ENCODE peak calls at places on chromosome 22, in six cellular contexts. Z is MM.1S, H is OCI-LY7, E is heart left ventricle, J is transverse colon, I is heart right ventricle. O is an unnamed sample. For H3K4me1, the result is how much of the 10 kb centered on the place peaks cover.

GRCh38 chr22:22463855-22464540 is 44.5 kb downstream of the ZNF280B start:
- DNase-seq in E (peak), J (peak), H (peak), Z (peak), I (peak), O (peak)

GRCh38 chr22:42808516-42808915 is 48.6 kb downstream of the ARFGAP3 start:
- DNase-seq in J (no peak), I (no peak), H (no peak), E (no peak), Z (no peak), O (no peak)

GRCh38 chr22:50153056-50153755 is 17.3 kb upstream of the PANX2 start:
- DNase-seq in J (no peak), I (no peak), E (no peak), Z (no peak), H (no peak), O (no peak)

GRCh38 chr22:50691521-50691920 is 18.9 kb downstream of the SHANK3 start:
- DNase-seq in J (peak), E (no peak), H (peak), Z (peak), I (peak), O (peak)

GRCh38 chr22:24187731-24188644 is 6.7 kb downstream of the SUSD2 start:
- DNase-seq in I (no peak), H (no peak), E (no peak), J (no peak), Z (no peak), O (no peak)

GRCh38 chr22:19869497-19870152 is 15.0 kb upstream of the GNB1L start:
- DNase-seq in I (no peak), E (no peak), J (no peak), H (no peak), Z (no peak), O (no peak)

GRCh38 chr22:50672041-50672440 is 582 bp upstream of the SHANK3 start:
- DNase-seq in H (no peak), E (no peak), J (no peak), Z (no peak), I (no peak), O (no peak)

GRCh38 chr22:30299322-30299721 is 10.0 kb upstream of the CASTOR1 start:
- DNase-seq in I (no peak), H (no peak), Z (no peak), J (no peak), E (no peak), O (no peak)

GRCh38 chr22:30868663-30869385 is 99.8 kb downstream of the MORC2 start:
- DNase-seq in H (no peak), Z (no peak), E (peak), J (peak), I (no peak), O (no peak)

GRCh38 chr22:20807315-20807752 is 33.4 kb downstream of the SERPIND1 start:
- DNase-seq in Z (no peak), H (no peak), J (no peak), E (no peak), I (no peak), O (no peak)

GRCh38 chr22:42646569-42647525 is 2.3 kb downstream of the CYB5R3 start:
- DNase-seq in I (peak), H (no peak), J (peak), E (peak), Z (no peak), O (no peak)

GRCh38 chr22:49382451-49382735 is 445.3 kb downstream of the BRD1 start:
- DNase-seq in J (no peak), H (no peak), I (no peak), E (no peak), Z (no peak), O (no peak)

GRCh38 chr22:31212783-31213626 is 907 bp downstream of the LIMK2 start:
- DNase-seq in E (no peak), H (peak), J (no peak), Z (no peak), I (peak), O (no peak)

GRCh38 chr22:23058481-23059336 is 11.6 kb upstream of the GNAZ start:
- DNase-seq in E (no peak), I (no peak), J (no peak), H (no peak), Z (no peak), O (no peak)

GRCh38 chr22:42180349-42180842 is 49.8 kb upstream of the CYP2D6 start:
- DNase-seq in Z (no peak), E (no peak), J (peak), I (peak), H (no peak), O (peak)

GRCh38 chr22:41482319-41482935 is 13.5 kb downstream of the ACO2 start:
- DNase-seq in H (peak), E (no peak), I (no peak), J (no peak), Z (no peak), O (no peak)

GRCh38 chr22:22161924-22162851 is 82.4 kb upstream of the VPREB1 start:
- DNase-seq in E (no peak), I (no peak), J (peak), H (peak), Z (peak), O (no peak)

GRCh38 chr22:24841261-24841660 is 35.2 kb downstream of the SGSM1 start:
- DNase-seq in H (no peak), J (peak), I (no peak), Z (no peak), E (no peak), O (no peak)

GRCh38 chr22:44461083-44461375 is 37.0 kb downstream of the RTL6 start:
- DNase-seq in H (no peak), I (no peak), J (no peak), Z (no peak), E (no peak), O (no peak)

GRCh38 chr22:44464000-44464399 is 34.0 kb downstream of the RTL6 start:
- DNase-seq in E (no peak), H (no peak), J (no peak), Z (no peak), I (no peak), O (no peak)

GRCh38 chr22:44462246-44463015 is 35.6 kb downstream of the RTL6 start:
- DNase-seq in E (no peak), I (no peak), H (no peak), J (no peak), Z (no peak), O (no peak)

GRCh38 chr22:44461614-44462013 is 36.4 kb downstream of the RTL6 start:
- DNase-seq in H (no peak), Z (no peak), J (no peak), E (no peak), I (no peak), O (no peak)

DNA sequence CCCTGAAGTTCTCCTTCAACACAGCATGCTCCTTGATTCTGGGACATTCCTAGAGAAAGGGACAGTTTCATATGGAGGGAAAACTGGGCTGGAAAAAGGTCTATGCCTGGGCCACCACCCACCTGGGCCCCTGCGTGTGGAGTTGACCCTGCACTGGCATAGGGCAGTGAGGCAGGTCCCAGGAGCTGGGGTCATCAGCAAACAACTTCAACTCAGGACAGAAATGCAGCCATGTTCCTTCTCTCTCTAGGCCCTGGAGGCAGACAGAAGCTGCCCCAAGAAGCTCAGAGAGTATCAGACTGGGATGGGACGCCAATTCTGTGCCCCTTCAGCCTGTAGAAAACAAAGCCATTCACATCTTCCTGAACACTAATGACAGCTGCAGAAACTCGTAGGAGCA is 34.9 kb downstream of the RTL6 start:
- DNase-seq in H (no peak), J (no peak), E (no peak), I (no peak), Z (no peak), O (no peak)
- H3K4me3 ChIP-seq in H (no peak), J (no peak), E (no peak), I (no peak), Z (no peak), O (no peak)

GRCh38 chr22:40261783-40262182 is 84.1 kb downstream of the TNRC6B start:
- DNase-seq in I (no peak), H (no peak), E (no peak), Z (no peak), J (no peak), O (no peak)

GRCh38 chr22:40258463-40259046 is 80.8 kb downstream of the TNRC6B start:
- DNase-seq in H (no peak), J (no peak), Z (no peak), I (no peak), E (no peak), O (peak)

GRCh38 chr22:40251106-40251505 is 73.4 kb downstream of the TNRC6B start:
- DNase-seq in J (no peak), H (no peak), Z (no peak), E (no peak), I (no peak), O (no peak)

GRCh38 chr22:40257979-40258378 is 80.3 kb downstream of the TNRC6B start:
- DNase-seq in J (no peak), E (no peak), I (no peak), H (no peak), Z (no peak), O (no peak)

GRCh38 chr22:40256501-40256900 is 78.8 kb downstream of the TNRC6B start:
- DNase-seq in I (no peak), E (no peak), Z (no peak), J (no peak), H (no peak), O (no peak)
- H3K27ac ChIP-seq in I (no peak), E (no peak), Z (no peak), J (peak), H (no peak), O (no peak)

DNA sequence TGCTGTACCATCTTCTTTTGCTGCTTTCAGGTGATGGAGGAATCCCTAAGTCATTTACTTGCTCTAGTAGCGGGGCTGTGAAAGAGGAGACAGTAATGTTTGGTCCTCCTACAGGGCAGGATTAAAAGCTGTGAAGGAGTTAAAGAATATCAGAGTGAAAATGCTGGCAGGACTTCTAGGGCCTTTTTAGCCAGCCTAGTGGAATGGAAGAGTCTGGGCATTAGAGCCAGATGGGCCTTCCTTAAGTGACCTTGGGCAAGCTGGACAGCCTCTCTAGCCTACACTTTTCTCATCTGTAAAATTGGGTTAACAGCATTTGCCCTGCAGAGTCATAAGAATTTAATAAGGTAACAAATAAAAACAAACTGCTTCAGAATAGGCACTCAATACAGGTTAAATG is 114.7 kb downstream of the RBFOX2 start:
- DNase-seq in I (no peak), E (no peak), H (no peak), Z (no peak), J (no peak), O (no peak)
- H3K4me1 ChIP-seq in I (under half), E (half or more), H (half or more), Z (under half), J (half or more), O (under half)

GRCh38 chr22:32417906-32418305 is 5.9 kb upstream of the RTCB start:
- DNase-seq in I (no peak), H (no peak), E (no peak), Z (no peak), J (no peak), O (no peak)
- H3K4me3 ChIP-seq in I (no peak), H (no peak), E (no peak), Z (no peak), J (no peak), O (no peak)

GRCh38 chr22:40240671-40241070 is 62.9 kb downstream of the TNRC6B start:
- DNase-seq in Z (no peak), E (no peak), J (no peak), H (no peak), I (no peak), O (no peak)
- H3K27ac ChIP-seq in Z (no peak), E (no peak), J (no peak), H (no peak), I (no peak), O (peak)

DNA sequence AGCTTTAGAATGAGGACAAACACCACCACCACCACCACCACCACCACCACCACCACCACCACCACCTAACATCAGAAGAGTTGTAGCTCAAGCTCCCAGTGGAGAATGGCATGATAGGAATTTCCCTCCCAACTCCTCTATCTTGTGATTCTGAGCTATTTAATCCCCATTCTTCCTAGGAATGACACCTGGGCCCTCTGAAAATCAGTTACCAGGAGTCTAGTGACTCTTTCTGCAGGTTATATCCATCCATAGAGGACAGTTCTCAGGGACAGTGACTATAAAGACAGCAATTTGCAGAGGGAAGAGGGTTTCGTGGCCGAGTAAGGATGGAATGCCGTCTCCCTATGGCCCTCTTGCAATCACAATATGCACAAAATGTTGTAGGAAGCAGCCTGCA is 27.8 kb downstream of the MYH9 start:
- DNase-seq in J (no peak), H (no peak), I (no peak), E (no peak), Z (no peak), O (no peak)
- H3K4me1 ChIP-seq in J (half or more), H (half or more), I (half or more), E (half or more), Z (half or more), O (half or more)

GRCh38 chr22:46534901-46535630 is 2.4 kb downstream of the CELSR1 start:
- DNase-seq in Z (no peak), E (no peak), J (no peak), H (no peak), I (no peak), O (no peak)
- H3K4me3 ChIP-seq in Z (no peak), E (no peak), J (no peak), H (no peak), I (no peak), O (no peak)

DNA sequence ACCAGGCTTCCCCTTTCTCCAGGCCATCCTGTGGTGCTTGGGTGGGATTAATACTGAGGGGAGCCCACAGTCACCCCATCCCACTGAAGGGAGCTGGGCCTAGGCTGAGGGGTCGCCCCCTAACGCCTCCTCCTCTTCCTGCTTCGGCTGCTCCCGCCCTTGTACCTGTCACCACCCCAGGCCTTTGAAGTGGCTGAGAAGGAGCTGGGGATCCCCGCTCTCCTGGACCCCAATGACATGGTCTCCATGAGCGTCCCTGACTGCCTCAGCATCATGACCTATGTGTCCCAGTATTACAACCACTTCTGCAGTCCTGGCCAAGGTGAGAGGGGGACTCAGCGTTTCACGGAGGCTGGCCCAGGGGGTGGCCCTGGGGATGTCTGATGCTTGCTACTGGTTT is 6.1 kb downstream of the MICALL1 start:
- DNase-seq in I (no peak), Z (no peak), E (no peak), J (no peak), H (no peak), O (no peak)
- H3K27ac ChIP-seq in I (peak), Z (no peak), E (peak), J (peak), H (no peak), O (no peak)

O was measured in CD4-positive, alpha-beta memory T cell.